ENCODE peak calls at places on chromosomes 1 and 21, in five cellular contexts. W, P, Q, B and X are unnamed samples.

GRCh38 chr21:43290529-43291346 is 121.9 kb downstream of the CRYAA start:
- DNase-seq in W (no peak), P (no peak), Q (no peak), B (no peak), X (no peak)

GRCh38 chr1:235434001-235434400 is 66.8 kb downstream of the TBCE start:
- DNase-seq in W (no peak), P (no peak), Q (no peak), B (no peak), X (no peak)

GRCh38 chr1:80054129-80054528 is 1047.6 kb upstream of the ADGRL4 start:
- DNase-seq in W (peak), P (no peak), Q (peak), B (peak), X (no peak)

GRCh38 chr1:39130297-39130696 is 74.2 kb upstream of the MACF1 start:
- DNase-seq in W (peak), P (no peak), Q (peak), B (peak), X (no peak)

GRCh38 chr1:245205396-245205795 is 50.6 kb downstream of the KIF26B start:
- DNase-seq in W (no peak), P (no peak), Q (no peak), B (no peak), X (no peak)

GRCh38 chr1:114336360-114336759 is 174.6 kb downstream of the TRIM33 start:
- DNase-seq in W (no peak), P (no peak), Q (no peak), B (no peak), X (no peak)

GRCh38 chr1:240786880-240787279 is 174.9 kb upstream of the GREM2 start:
- DNase-seq in W (no peak), P (no peak), Q (no peak), B (no peak), X (no peak)

GRCh38 chr1:118363396-118363795 is 178.4 kb upstream of the SPAG17 start:
- DNase-seq in W (no peak), P (no peak), Q (no peak), B (no peak), X (no peak)

GRCh38 chr1:43843684-43844083 is 89.9 kb upstream of the ARTN start:
- DNase-seq in W (no peak), P (no peak), Q (no peak), B (no peak), X (no peak)

GRCh38 chr1:94727846-94728715 is 92.1 kb upstream of the SLC44A3 start:
- DNase-seq in W (peak), P (no peak), Q (peak), B (peak), X (no peak)

GRCh38 chr1:241113557-241113956 is 243.4 kb downstream of the RGS7 start:
- DNase-seq in W (no peak), P (no peak), Q (no peak), B (no peak), X (no peak)

GRCh38 chr1:47522890-47523811 is 85.3 kb downstream of the FOXD2 start:
- DNase-seq in W (no peak), P (no peak), Q (no peak), B (no peak), X (no peak)

GRCh38 chr1:15196807-15197530 is 43.4 kb downstream of the TMEM51 start:
- DNase-seq in W (no peak), P (no peak), Q (no peak), B (no peak), X (no peak)

GRCh38 chr1:225868631-225869330 is 13.4 kb downstream of the TMEM63A start:
- DNase-seq in W (no peak), P (no peak), Q (no peak), B (no peak), X (no peak)

GRCh38 chr1:184910005-184910404 is 64.3 kb downstream of the NIBAN1 start:
- DNase-seq in W (no peak), P (no peak), Q (no peak), B (no peak), X (no peak)

GRCh38 chr1:176815621-176816020 is 348.9 kb downstream of the ASTN1 start:
- DNase-seq in W (no peak), P (no peak), Q (no peak), B (no peak), X (no peak)

GRCh38 chr1:9294440-9294773 is 1.7 kb downstream of the SPSB1 start:
- DNase-seq in W (peak), P (no peak), Q (peak), B (peak), X (no peak)

GRCh38 chr1:108732398-108732797 is 14.1 kb upstream of the STXBP3 start:
- DNase-seq in W (peak), P (no peak), Q (peak), B (no peak), X (no peak)

GRCh38 chr21:46135782-46136181 is 19.6 kb downstream of the FTCD start:
- DNase-seq in W (no peak), P (no peak), Q (no peak), B (no peak), X (no peak)

GRCh38 chr1:7703321-7704213 is 67.5 kb upstream of the VAMP3 start:
- DNase-seq in W (no peak), P (peak), Q (no peak), B (no peak), X (no peak)

GRCh38 chr1:60108223-60108622 is 34.7 kb upstream of the C1orf87 start:
- DNase-seq in W (peak), P (no peak), Q (no peak), B (no peak), X (no peak)

GRCh38 chr1:41349361-41350054 is 11.7 kb upstream of the FOXO6 start:
- DNase-seq in W (no peak), P (no peak), Q (no peak), B (no peak), X (no peak)

GRCh38 chr1:12094180-12094579 is 31.1 kb downstream of the TNFRSF8 start:
- DNase-seq in W (no peak), P (no peak), Q (no peak), B (no peak), X (no peak)

GRCh38 chr21:16370176-16370575 is 640.4 kb downstream of the USP25 start:
- DNase-seq in W (no peak), P (no peak), Q (no peak), B (no peak), X (no peak)

GRCh38 chr1:167775178-167775577 is 53.4 kb downstream of the MPZL1 start:
- DNase-seq in W (no peak), P (no peak), Q (peak), B (peak), X (no peak)

GRCh38 chr1:65431111-65431705 is 10.7 kb downstream of the LEPR start:
- DNase-seq in W (peak), P (no peak), Q (peak), B (peak), X (no peak)
- TF ChIP-seq CTCF in W (peak), P (peak), Q (peak), B (peak), X (no peak)

GRCh38 chr1:35369922-35370671 is 101.6 kb downstream of the ZMYM4 start:
- DNase-seq in W (peak), P (no peak), Q (peak), B (peak), X (no peak)
- TF ChIP-seq CTCF in W (no peak), P (no peak), Q (no peak), B (no peak), X (no peak)

GRCh38 chr1:25238046-25238445 is 5.7 kb upstream of the SYF2 start:
- DNase-seq in W (no peak), P (no peak), Q (no peak), B (no peak), X (no peak)

GRCh38 chr1:25245393-25245792 is 1.9 kb downstream of the RSRP1 start:
- DNase-seq in W (no peak), P (no peak), Q (no peak), B (no peak), X (no peak)

GRCh38 chr1:25243907-25244306 is 3.3 kb downstream of the RSRP1 start:
- DNase-seq in W (no peak), P (no peak), Q (no peak), B (no peak), X (no peak)

DNA sequence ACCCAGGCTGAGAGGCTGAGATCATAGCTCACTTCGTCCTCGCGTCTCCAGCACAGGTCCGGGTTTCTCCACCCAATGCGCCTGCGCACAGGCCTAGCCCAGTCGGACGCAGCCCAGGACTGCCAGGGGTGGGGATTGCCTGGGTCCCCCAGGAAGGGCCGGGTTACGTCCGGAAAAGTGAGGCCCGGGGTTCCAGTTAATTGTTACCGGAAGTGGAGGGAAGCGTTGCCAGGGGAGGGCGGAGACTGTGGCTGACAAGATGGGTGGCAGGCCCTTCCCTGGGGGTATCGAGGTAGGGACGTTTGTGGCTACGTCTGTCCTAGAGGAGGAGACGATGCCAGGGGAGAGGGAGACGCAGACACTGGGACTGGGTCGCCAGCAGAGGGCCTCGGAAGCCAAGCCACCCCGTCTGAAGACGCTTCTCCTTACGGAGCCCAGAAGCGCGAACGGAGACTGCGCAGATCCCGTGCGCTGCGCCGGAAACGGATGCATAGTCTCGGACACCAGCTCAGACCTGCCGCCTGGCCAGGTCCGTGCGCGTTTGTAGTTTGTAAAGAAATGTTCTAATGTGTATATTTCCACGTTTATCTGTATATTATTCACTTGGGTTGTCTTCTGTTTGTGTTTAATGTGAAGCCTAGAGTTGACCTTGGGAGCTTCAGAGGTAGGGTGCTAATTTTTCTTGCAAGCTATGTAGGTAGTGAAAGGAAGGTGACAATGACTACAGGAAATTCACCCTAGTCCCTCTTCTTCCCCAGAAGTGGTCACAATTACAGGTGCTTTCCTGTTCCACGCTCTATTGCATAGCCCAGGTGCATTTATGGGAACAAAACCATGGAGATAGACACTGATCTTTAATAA is 7.3 kb downstream of the RSRP1 start:
- DNase-seq in W (peak), P (peak), Q (peak), B (peak), X (peak)
- TF ChIP-seq CTCF in W (peak), P (peak), Q (peak), B (peak), X (no peak)

DNA sequence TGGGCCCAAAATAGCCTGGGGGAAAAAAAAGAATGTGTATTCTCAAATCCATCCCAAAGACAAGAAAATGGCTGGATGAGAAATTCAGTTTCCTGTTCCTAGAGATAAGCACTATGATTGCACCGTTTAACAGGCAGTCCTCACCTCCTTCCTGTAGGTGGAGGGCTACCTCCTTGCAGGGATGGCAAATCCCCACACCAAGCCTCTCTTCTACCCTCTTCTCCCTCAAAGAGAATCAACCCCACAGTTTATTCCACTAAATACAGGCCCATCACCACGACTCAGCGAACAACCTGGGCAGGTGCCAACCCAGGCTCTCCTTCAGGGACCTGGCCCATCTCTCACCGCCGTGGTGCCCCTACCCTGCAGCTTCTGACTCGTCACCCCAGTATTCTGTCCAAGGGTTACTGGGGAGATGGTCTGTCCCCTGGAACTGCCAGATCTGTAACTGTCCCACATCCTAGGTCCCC is 3.4 kb upstream of the CHD5 start:
- DNase-seq in W (no peak), P (no peak), Q (no peak), B (no peak), X (no peak)
- TF ChIP-seq CTCF in W (no peak), P (no peak), Q (peak), B (peak), X (no peak)

GRCh38 chr1:18324246-18324645 is 156.5 kb upstream of the KLHDC7A start:
- DNase-seq in W (no peak), P (no peak), Q (no peak), B (no peak), X (no peak)
- TF ChIP-seq CTCF in W (no peak), P (peak), Q (peak), B (no peak), X (no peak)

DNA sequence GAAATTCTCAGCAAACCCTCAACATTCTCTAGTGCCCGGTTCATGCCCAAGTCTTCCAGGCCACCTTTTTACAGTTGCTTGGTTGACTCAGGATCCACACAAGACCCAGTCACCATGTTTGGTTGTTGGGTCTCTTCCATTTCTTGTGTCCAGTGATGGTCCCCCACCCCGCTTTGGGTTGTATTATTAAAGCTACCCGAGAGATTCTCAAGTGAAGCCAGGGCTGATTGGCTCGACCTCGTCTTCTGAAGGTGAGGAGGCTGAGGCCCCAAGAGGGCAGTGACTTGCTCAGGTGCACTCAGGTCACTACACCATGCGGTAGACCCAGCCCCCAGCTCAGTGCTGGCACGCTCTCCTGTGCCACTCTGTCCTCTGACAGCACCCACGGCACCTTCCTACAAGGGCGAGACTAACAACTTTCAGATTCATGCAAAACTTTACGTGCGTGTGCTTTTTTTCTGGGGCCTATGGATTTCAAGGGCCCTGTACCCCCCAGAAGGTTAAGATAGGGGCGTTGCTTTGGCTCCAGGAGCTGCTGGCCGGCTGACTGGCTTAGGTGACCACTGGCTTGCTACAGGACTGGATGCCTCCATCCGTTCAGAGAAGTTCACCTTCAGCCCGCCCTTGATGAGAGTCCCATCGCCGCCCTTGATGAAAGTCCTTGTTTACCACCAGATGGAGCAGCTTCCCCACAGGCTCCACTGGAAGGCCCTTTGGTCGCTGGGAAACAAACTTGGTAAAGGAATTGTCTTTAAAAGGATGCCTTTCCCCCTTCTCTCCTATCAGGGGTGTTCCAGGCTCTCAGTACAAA is 50.4 kb downstream of the CAPN9 start:
- DNase-seq in W (peak), P (no peak), Q (peak), B (peak), X (no peak)
- TF ChIP-seq CTCF in W (peak), P (peak), Q (peak), B (peak), X (no peak)

GRCh38 chr1:246295340-246295739 is 211.7 kb downstream of the SMYD3 start:
- DNase-seq in W (no peak), P (no peak), Q (no peak), B (no peak), X (no peak)

GRCh38 chr1:246295968-246296367 is 211.1 kb downstream of the SMYD3 start:
- DNase-seq in W (no peak), P (no peak), Q (peak), B (peak), X (no peak)

GRCh38 chr1:246294263-246294662 is 212.8 kb downstream of the SMYD3 start:
- DNase-seq in W (no peak), P (no peak), Q (no peak), B (no peak), X (no peak)

GRCh38 chr1:246300653-246301549 is 206.2 kb downstream of the SMYD3 start:
- DNase-seq in W (no peak), P (no peak), Q (no peak), B (no peak), X (no peak)

DNA sequence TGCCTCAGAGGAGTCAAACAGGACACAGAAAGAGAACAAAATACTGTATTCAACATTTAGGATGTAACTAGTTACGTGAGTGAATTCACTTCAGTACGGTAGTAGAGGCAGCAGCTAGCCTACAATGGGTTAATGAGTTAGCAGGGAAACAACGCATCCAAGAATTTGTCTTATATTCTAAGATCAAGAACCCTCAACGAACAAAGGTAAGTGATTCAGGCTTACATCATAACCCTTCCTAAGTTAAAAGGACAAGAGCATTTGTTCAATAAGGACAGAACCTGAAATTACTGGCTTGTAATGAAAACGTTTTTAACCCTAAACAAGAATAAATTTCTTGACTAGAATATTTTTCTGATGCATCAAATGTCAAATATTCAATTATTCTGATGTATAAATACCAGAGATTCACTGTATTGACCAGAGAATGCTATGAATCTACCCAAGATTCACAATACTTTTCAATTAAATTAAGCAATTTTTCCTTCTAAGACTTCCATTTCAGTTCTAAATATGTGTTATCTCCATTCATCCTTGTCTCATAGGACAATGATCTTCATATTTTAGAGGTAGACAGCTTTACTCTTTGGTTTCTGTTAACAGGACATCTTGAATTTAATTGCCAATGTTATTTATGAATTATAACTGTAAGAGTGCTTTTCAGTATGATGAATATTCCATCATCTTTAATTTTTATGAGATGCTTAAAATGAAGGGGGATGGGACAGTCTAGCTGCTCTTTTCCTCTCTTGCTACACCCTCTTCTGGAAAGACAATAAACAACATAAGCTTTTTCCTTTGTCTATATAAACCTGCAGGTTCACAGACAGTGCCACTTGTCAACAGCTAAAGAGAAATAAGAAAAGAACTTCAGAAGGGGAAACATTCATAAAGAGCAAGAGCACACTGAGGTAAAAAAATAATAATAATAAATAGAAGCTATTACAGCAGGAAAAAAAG is 209.5 kb downstream of the SMYD3 start:
- DNase-seq in W (no peak), P (no peak), Q (peak), B (no peak), X (no peak)
- TF ChIP-seq CTCF in W (no peak), P (no peak), Q (no peak), B (no peak), X (no peak)

GRCh38 chr1:48841466-48841865 is 64.8 kb upstream of the BEND5 start:
- DNase-seq in W (no peak), P (no peak), Q (no peak), B (no peak), X (no peak)

DNA sequence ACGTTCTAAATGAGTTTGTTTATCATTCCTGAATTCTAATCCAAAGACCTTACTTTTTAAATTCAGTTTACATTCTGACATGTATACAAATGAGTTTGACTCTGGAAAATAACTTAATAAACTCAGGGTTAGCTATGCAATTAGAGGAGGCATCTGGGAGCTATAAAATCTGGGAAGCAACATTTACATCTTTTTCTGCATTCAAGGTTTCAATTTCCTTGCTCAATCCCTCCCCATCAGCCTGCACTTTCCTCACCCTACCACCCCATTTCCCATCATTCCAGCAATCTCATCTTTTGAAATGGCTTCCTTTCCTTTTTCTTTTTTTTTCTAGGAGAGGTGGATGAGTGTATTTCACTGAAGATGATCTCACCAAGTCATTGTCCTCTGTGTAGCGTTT is 65.3 kb upstream of the BEND5 start:
- DNase-seq in W (no peak), P (no peak), Q (no peak), B (no peak), X (no peak)
- TF ChIP-seq CTCF in W (no peak), P (no peak), Q (no peak), B (no peak), X (no peak)